ENCODE peak calls at places on chromosomes 4 and X, in six cellular contexts. A, Q, R, C, S and D are unnamed samples.

GRCh38 chr4:140726776-140727500 is 29.2 kb downstream of the TBC1D9 start:
- DNase-seq in R (no peak), Q (peak; percentile 40), A (peak; percentile 54), S (no peak), C (peak; percentile 20), D (no peak)

GRCh38 chrX:78048036-78048435 is 56.0 kb upstream of the PGK1 start:
- DNase-seq in Q (no peak), C (no peak), S (no peak), R (no peak), A (no peak), D (no peak)

GRCh38 chr4:4524364-4524763 is 17.5 kb downstream of the STX18 start:
- DNase-seq in R (no peak), S (no peak), C (no peak), A (no peak), Q (no peak), D (peak; percentile 41)

GRCh38 chrX:50751091-50751490 is 62.9 kb downstream of the SHROOM4 start:
- DNase-seq in Q (no peak), C (no peak), A (no peak), R (no peak), S (no peak), D (no peak)

GRCh38 chr4:138111462-138112000 is 130.6 kb downstream of the SLC7A11 start:
- DNase-seq in C (no peak), R (no peak), Q (peak; percentile 71), A (peak; percentile 63), S (no peak), D (no peak)

GRCh38 chr4:121778991-121779628 is 14.1 kb upstream of the SMIM43 start:
- DNase-seq in A (no peak), R (no peak), C (no peak), Q (no peak), S (no peak), D (no peak)

GRCh38 chr4:181528570-181529184 is 714.5 kb upstream of the TENM3 start:
- DNase-seq in C (peak; percentile 71), S (peak; percentile 61), A (peak; percentile 47), Q (peak; percentile 43), R (peak; percentile 61), D (peak; percentile 45)

GRCh38 chrX:16807976-16808542 is 21.8 kb downstream of the TXLNG start:
- DNase-seq in S (peak; percentile 30), R (no peak), A (peak; percentile 19), C (peak; percentile 14), Q (peak; percentile 46), D (no peak)

GRCh38 chrX:17738002-17738713 is 865 bp downstream of the SCML1 start:
- DNase-seq in A (peak; percentile 41), S (peak; percentile 20), C (peak; percentile 32), R (no peak), Q (peak; percentile 51), D (peak; percentile 53)

GRCh38 chr4:70721747-70722146 is at the start of gene RUFY3:
- DNase-seq in A (peak; percentile 96), S (peak; percentile 97), C (peak; percentile 40), Q (no peak), R (peak; percentile 67), D (no peak)

GRCh38 chr4:75990129-75990528 is 616 bp downstream of the SDAD1 start:
- DNase-seq in R (no peak), C (peak; percentile 11), S (no peak), A (no peak), Q (peak; percentile 5), D (no peak)

GRCh38 chr4:76001760-76002159 is 5.5 kb downstream of the CXCL9 start:
- DNase-seq in C (no peak), Q (no peak), A (no peak), S (no peak), R (no peak), D (no peak)

GRCh38 chrX:141839856-141840255 is 1.7 kb downstream of the MAGEC3 start:
- DNase-seq in A (peak; percentile 50), R (no peak), C (no peak), Q (no peak), S (peak; percentile 0), D (no peak)

GRCh38 chrX:69062493-69062892 is 102.8 kb downstream of the PJA1 start:
- DNase-seq in S (no peak), C (no peak), A (peak; percentile 20), R (no peak), Q (no peak), D (no peak)

GRCh38 chrX:78593701-78594100 is 65.4 kb downstream of the RTL3 start:
- DNase-seq in R (no peak), C (no peak), A (no peak), S (no peak), Q (no peak), D (no peak)

GRCh38 chr4:184345573-184345922 is 127.9 kb upstream of the ENPP6 start:
- DNase-seq in Q (no peak), S (no peak), R (no peak), A (no peak), C (peak; percentile 61), D (no peak)

GRCh38 chr4:151940926-151941617 is 180.3 kb upstream of the GATB start:
- DNase-seq in S (no peak), C (no peak), Q (peak; percentile 61), R (no peak), A (no peak), D (no peak)

GRCh38 chrX:132636080-132636479 is 147.2 kb upstream of the MBNL3 start:
- DNase-seq in C (no peak), S (no peak), Q (no peak), R (no peak), A (no peak), D (no peak)

GRCh38 chr4:38424171-38424871 is 239.7 kb upstream of the KLF3 start:
- DNase-seq in R (no peak), C (peak; percentile 45), Q (no peak), A (no peak), S (no peak), D (no peak)

GRCh38 chrX:154525606-154526490 is 9.8 kb upstream of the FAM3A start:
- DNase-seq in S (no peak), C (no peak), R (no peak), A (no peak), Q (no peak), D (no peak)

GRCh38 chr4:80322716-80323115 is 12.8 kb upstream of the CFAP299 start:
- DNase-seq in A (peak; percentile 47), C (no peak), Q (peak; percentile 62), S (peak; percentile 63), R (no peak), D (no peak)

GRCh38 chrX:129318375-129318774 is 204.9 kb downstream of the SMARCA1 start:
- DNase-seq in S (peak; percentile 5), C (no peak), Q (peak; percentile 1), R (no peak), A (no peak), D (peak; percentile 2)

GRCh38 chr4:54498661-54499111 is 159.1 kb upstream of the KIT start:
- DNase-seq in A (peak; percentile 36), Q (peak; percentile 71), R (no peak), C (no peak), S (peak; percentile 60), D (no peak)

GRCh38 chr4:118969359-118969758 is 80.7 kb downstream of the SYNPO2 start:
- DNase-seq in A (peak; percentile 62), C (peak; percentile 72), S (peak; percentile 60), Q (peak; percentile 62), R (no peak), D (no peak)

GRCh38 chrX:15738686-15739016 is 581 bp downstream of the CA5B start:
- DNase-seq in A (no peak), S (no peak), R (no peak), C (no peak), Q (no peak), D (peak; percentile 7)

GRCh38 chrX:120262781-120263719 is 12.4 kb downstream of the ZBTB33 start:
- DNase-seq in R (no peak), A (no peak), S (no peak), Q (no peak), C (no peak), D (no peak)

GRCh38 chrX:11064851-11065600 is 46.1 kb upstream of the HCCS start:
- DNase-seq in C (no peak), Q (peak; percentile 66), S (peak; percentile 54), R (no peak), A (peak; percentile 78), D (no peak)

GRCh38 chrX:410296-410695 is 23.6 kb upstream of the PPP2R3B start:
- DNase-seq in C (no peak), S (no peak), Q (no peak), R (no peak), A (no peak), D (no peak)

GRCh38 chr4:40685300-40685699 is 55.6 kb upstream of the RBM47 start:
- DNase-seq in Q (peak; percentile 49), R (no peak), A (peak; percentile 77), C (no peak), S (peak; percentile 48), D (no peak)

GRCh38 chr4:88054909-88055308 is 47.5 kb downstream of the PKD2 start:
- DNase-seq in R (no peak), Q (peak; percentile 39), A (peak; percentile 23), S (peak; percentile 38), C (peak; percentile 34), D (no peak)

GRCh38 chr4:38413524-38414341 is 250.3 kb upstream of the KLF3 start:
- DNase-seq in Q (no peak), R (no peak), C (no peak), S (no peak), A (no peak), D (no peak)

GRCh38 chr4:114782842-114783595 is 184.4 kb downstream of the UGT8 start:
- DNase-seq in C (no peak), A (peak; percentile 14), R (no peak), Q (no peak), S (no peak), D (no peak)

GRCh38 chr4:16573744-16574143 is 324.7 kb downstream of the LDB2 start:
- DNase-seq in S (peak; percentile 72), Q (no peak), R (peak; percentile 37), C (peak; percentile 15), A (peak; percentile 86), D (no peak)

GRCh38 chrX:38335382-38335781 is 8.1 kb upstream of the RPGR start:
- DNase-seq in A (no peak), R (no peak), C (no peak), Q (no peak), S (no peak), D (no peak)

GRCh38 chrX:24069877-24070276 is 15.1 kb downstream of the EIF2S3 start:
- DNase-seq in S (no peak), C (no peak), R (no peak), Q (no peak), A (no peak), D (no peak)

GRCh38 chrX:150873616-150874015 is 24.9 kb downstream of the CD99L2 start:
- DNase-seq in C (peak; percentile 15), Q (peak; percentile 47), S (no peak), A (peak; percentile 39), R (no peak), D (peak; percentile 9)

GRCh38 chr4:145557720-145558119 is 61.5 kb upstream of the MMAA start:
- DNase-seq in C (peak; percentile 65), S (peak; percentile 66), Q (peak; percentile 75), A (peak; percentile 40), R (no peak), D (peak; percentile 73)

GRCh38 chrX:49000640-49001039 is 1.4 kb downstream of the GRIPAP1 start:
- DNase-seq in S (no peak), A (no peak), C (no peak), Q (no peak), R (no peak), D (no peak)

GRCh38 chr4:97589481-97590196 is 553.6 kb downstream of the STPG2 start:
- DNase-seq in R (no peak), C (no peak), Q (peak; percentile 28), A (no peak), S (no peak), D (no peak)